ENCODE peak calls at places on chromosome 16, in four cellular contexts. W is heart left ventricle, K is GM23338, U is prostate gland. J is an unnamed sample.
A peak's percentile ranks its signal among the peaks of the same experiment; 100 is the strongest.

GRCh38 chr16:68760671-68761275 is 23.7 kb downstream of the CDH1 start:
- DNase-seq in U (no peak), K (no peak), W (no peak), J (peak; percentile 98)

GRCh38 chr16:54931041-54931756 is 534 bp downstream of the IRX5 start:
- DNase-seq in U (no peak), K (peak; percentile 60), W (peak; percentile 54), J (peak; percentile 48)

GRCh38 chr16:4787627-4788482 is at the start of gene SEPTIN12:
- DNase-seq in W (no peak), U (no peak), K (peak; percentile 32), J (no peak)

GRCh38 chr16:5971924-5972323 is 874.3 kb upstream of the EEF2KMT start:
- DNase-seq in W (no peak), U (no peak), K (no peak), J (no peak)

GRCh38 chr16:19926449-19927390 is 42.1 kb upstream of the GPRC5B start:
- DNase-seq in W (no peak), U (no peak), K (no peak), J (no peak)

GRCh38 chr16:84617068-84617630 is 729 bp downstream of the COTL1 start:
- DNase-seq in U (no peak), K (no peak), W (peak; percentile 39), J (peak; percentile 41)

GRCh38 chr16:63457869-63458268 is 1421.6 kb upstream of the CDH8 start:
- DNase-seq in U (no peak), K (no peak), W (no peak), J (no peak)

GRCh38 chr16:28326881-28327610 is 34.7 kb downstream of the SBK1 start:
- DNase-seq in K (peak; percentile 84), W (no peak), U (no peak), J (no peak)

GRCh38 chr16:18796377-18796776 is 5.0 kb downstream of the ARL6IP1 start:
- DNase-seq in W (no peak), U (no peak), K (no peak), J (no peak)

GRCh38 chr16:4184038-4184702 is 57.7 kb downstream of the SRL start:
- DNase-seq in U (no peak), K (no peak), W (no peak), J (no peak)

GRCh38 chr16:49500211-49500610 is 126.6 kb downstream of the C16orf78 start:
- DNase-seq in W (no peak), K (no peak), U (no peak), J (no peak)

GRCh38 chr16:24332695-24333094 is 76.6 kb downstream of the CACNG3 start:
- DNase-seq in U (no peak), W (no peak), K (no peak), J (no peak)

GRCh38 chr16:54460254-54460860 is 173.8 kb upstream of the IRX3 start:
- DNase-seq in U (no peak), K (no peak), W (no peak), J (no peak)

GRCh38 chr16:58384437-58385055 is 7.7 kb upstream of the GINS3 start:
- DNase-seq in W (no peak), U (peak; percentile 19), K (no peak), J (peak; percentile 97)

GRCh38 chr16:23145608-23146007 is 3.6 kb downstream of the USP31 start:
- DNase-seq in U (no peak), W (no peak), K (peak; percentile 41), J (peak; percentile 89)

GRCh38 chr16:68713430-68713829 is 23.7 kb upstream of the CDH1 start:
- DNase-seq in W (no peak), U (no peak), K (no peak), J (no peak)

GRCh38 chr16:14303182-14303618 is 232.1 kb downstream of the MRTFB start:
- DNase-seq in W (no peak), U (no peak), K (peak; percentile 60), J (no peak)

GRCh38 chr16:4317471-4318170 is 1.8 kb downstream of the GLIS2 start:
- DNase-seq in K (peak; percentile 17), U (no peak), W (peak; percentile 61), J (no peak)

GRCh38 chr16:30155188-30155587 is 28.2 kb upstream of the CORO1A start:
- DNase-seq in K (no peak), W (no peak), U (no peak), J (no peak)

GRCh38 chr16:54739381-54739780 is 191.3 kb upstream of the IRX5 start:
- DNase-seq in U (no peak), K (no peak), W (no peak), J (no peak)

GRCh38 chr16:88194397-88195020 is 188.2 kb upstream of the ZNF469 start:
- DNase-seq in K (peak; percentile 10), W (no peak), U (no peak), J (peak; percentile 33)

GRCh38 chr16:64012166-64012565 is 1109.7 kb downstream of the CDH11 start:
- DNase-seq in W (no peak), K (no peak), U (no peak), J (peak; percentile 19)

GRCh38 chr16:79001156-79001997 is 599.2 kb downstream of the MAF start:
- DNase-seq in K (peak; percentile 65), W (no peak), U (no peak), J (no peak)

GRCh38 chr16:86298166-86299131 is 211.9 kb upstream of the FOXF1 start:
- DNase-seq in K (no peak), U (no peak), W (no peak), J (no peak)

GRCh38 chr16:50627419-50627818 is 53.7 kb downstream of the SNX20 start:
- DNase-seq in W (peak; percentile 74), K (peak; percentile 74), U (peak; percentile 38), J (peak; percentile 23)

GRCh38 chr16:57964157-57964700 is 6.7 kb downstream of the CNGB1 start:
- DNase-seq in K (no peak), W (no peak), U (no peak), J (no peak)

GRCh38 chr16:3057181-3058166 is 8.0 kb upstream of the IL32 start:
- DNase-seq in U (no peak), W (no peak), K (peak; percentile 27), J (no peak)

GRCh38 chr16:87076950-87077749 is 240.0 kb downstream of the C16orf95 start:
- DNase-seq in U (no peak), W (no peak), K (peak; percentile 90), J (peak; percentile 50)

GRCh38 chr16:73254983-73255382 is 207.1 kb upstream of the ZFHX3 start:
- DNase-seq in W (no peak), K (no peak), U (no peak), J (no peak)

GRCh38 chr16:29304251-29304900 is 102.1 kb downstream of the NPIPB11 start:
- DNase-seq in U (no peak), K (no peak), W (no peak), J (no peak)

GRCh38 chr16:1645914-1646525 is 32.1 kb upstream of the JPT2 start:
- DNase-seq in U (peak; percentile 77), W (no peak), K (no peak), J (peak; percentile 35)

GRCh38 chr16:78309763-78310162 is 210.3 kb downstream of the WWOX start:
- DNase-seq in U (no peak), W (no peak), K (no peak), J (no peak)

GRCh38 chr16:69861276-69862030 is 89.7 kb upstream of the CLEC18A start:
- DNase-seq in K (no peak), W (peak; percentile 66), U (peak; percentile 50), J (no peak)

GRCh38 chr16:81524382-81524781 is 79.8 kb downstream of the CMIP start:
- DNase-seq in U (no peak), K (no peak), W (peak; percentile 8), J (no peak)

GRCh38 chr16:11330526-11331237 is 14.6 kb upstream of the RMI2 start:
- DNase-seq in U (no peak), W (no peak), K (no peak), J (no peak)

GRCh38 chr16:11328172-11329079 is 16.8 kb upstream of the RMI2 start:
- DNase-seq in U (no peak), K (peak; percentile 99), W (peak; percentile 80), J (peak; percentile 74)

GRCh38 chr16:11331967-11332366 is 13.3 kb upstream of the RMI2 start:
- DNase-seq in U (no peak), W (no peak), K (no peak), J (no peak)

GRCh38 chr16:11329080-11329491 is 16.2 kb upstream of the RMI2 start:
- DNase-seq in U (no peak), K (peak; percentile 90), W (no peak), J (no peak)

DNA sequence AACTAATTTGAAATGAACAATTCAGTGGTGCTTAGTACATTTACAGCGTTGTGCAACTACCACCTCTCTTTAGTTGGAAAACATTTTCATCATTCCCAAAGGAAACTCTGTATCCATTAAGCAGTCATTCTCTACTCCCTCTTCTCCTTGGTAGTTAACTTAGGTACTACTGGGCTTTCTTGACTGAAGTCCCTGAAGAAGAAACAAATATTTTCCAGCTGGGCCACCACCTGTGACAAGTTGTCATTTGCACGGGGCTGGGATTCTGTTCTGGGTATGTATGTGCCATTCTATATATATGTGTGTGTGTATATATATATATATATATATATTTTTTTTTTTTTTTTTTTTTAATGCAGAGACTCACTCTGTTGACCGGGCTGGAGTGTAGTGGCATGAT is 15.4 kb upstream of the RMI2 start:
- DNase-seq in W (no peak), U (no peak), K (no peak), J (no peak)
- H3K4me1 ChIP-seq in W (peaks cover 8% of the 10 kb centered on the region), U (no peaks in the 10 kb centered on the region), K (peaks cover 18% of the 10 kb centered on the region), J (peaks cover 8% of the 10 kb centered on the region)

DNA sequence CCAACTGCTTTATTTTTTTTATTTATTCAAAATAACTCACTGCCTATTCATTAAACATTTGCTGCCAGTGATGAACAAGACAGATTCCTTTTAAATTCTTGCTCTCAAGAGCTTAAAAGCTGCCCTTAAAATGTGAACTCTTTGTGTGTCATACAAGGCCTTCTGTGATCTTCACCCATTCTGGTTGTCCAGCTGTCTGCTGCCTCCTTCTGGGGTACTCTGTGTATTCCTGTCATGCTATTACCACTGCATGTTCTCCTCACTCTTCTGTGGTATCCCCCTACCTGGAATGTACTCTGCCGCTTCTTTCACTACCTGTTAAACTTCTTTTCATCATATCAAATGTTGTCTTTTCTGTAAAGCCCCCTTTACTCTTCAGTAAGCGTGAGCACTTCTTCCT is 165.8 kb downstream of the CHD9 start:
- DNase-seq in U (no peak), K (peak; percentile 41), W (no peak), J (no peak)
- H3K27ac ChIP-seq in U (no peak overlapping the region), K (no peak overlapping the region), W (peak overlapping the region; percentile 22), J (no peak overlapping the region)

DNA sequence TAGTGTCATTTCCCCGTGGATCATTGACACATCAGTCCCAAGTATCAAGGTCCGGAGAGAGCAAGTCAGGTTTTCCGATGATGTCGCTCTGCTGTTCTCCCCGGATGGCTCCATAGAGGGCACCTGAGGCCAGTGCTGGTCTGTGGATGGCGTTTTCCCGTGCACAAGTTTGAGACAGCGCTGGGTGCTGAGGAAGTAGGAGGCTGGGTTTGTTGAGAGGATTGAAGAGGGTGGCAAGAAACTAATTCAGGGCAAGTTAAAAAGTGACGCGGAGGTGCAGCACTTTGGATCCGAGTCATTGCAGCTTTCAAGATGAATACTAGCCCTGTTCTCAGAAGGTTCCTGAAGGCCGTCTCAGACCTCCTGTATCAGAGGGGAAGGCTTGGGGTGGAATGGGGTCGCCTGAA is 7.7 kb downstream of the NUBP1 start:
- DNase-seq in W (no peak), U (no peak), K (peak; percentile 37), J (no peak)
- TF ChIP-seq CTCF in W (no peak), U (no peak), K (peak; percentile 51), J (no peak)

GRCh38 chr16:67477960-67478554 is 2.9 kb downstream of the ATP6V0D1 start:
- DNase-seq in U (no peak), K (no peak), W (no peak), J (peak; percentile 32)
- H3K4me1 ChIP-seq in U (peaks cover 7% of the 10 kb centered on the region), K (peaks cover 7% of the 10 kb centered on the region), W (peaks cover 40% of the 10 kb centered on the region), J (peaks cover 13% of the 10 kb centered on the region)

J was measured in foreskin keratinocyte.